ENCODE peak calls at places on chromosomes 2 and 18, in four cellular contexts. V is breast epithelium, T is epithelial cell of esophagus, M is fibroblast of pulmonary artery. G is an unnamed sample.

GRCh38 chr2:228771306-228771705 is 499.8 kb downstream of the PID1 start:
- DNase-seq in M (no peak), V (no peak), T (no peak), G (no peak)

GRCh38 chr2:57371186-57371585 is 675.4 kb upstream of the VRK2 start:
- DNase-seq in T (no peak), V (no peak), M (peak; percentile 1), G (peak; percentile 24)

GRCh38 chr18:48951448-48952286 is 902 bp upstream of the SMAD7 start:
- DNase-seq in M (peak; percentile 92), T (peak; percentile 90), V (peak; percentile 87), G (peak; percentile 94)

GRCh38 chr18:43931439-43931838 is 654.1 kb upstream of the SYT4 start:
- DNase-seq in M (no peak), V (no peak), T (no peak), G (peak; percentile 14)

GRCh38 chr2:241905716-241906376 is 36.3 kb downstream of the RTP5 start:
- DNase-seq in T (no peak), M (no peak), V (no peak), G (no peak)

GRCh38 chr2:118836411-118836930 is 11.0 kb downstream of the EN1 start:
- DNase-seq in V (no peak), T (no peak), M (no peak), G (no peak)

GRCh38 chr18:48817021-48817461 is 133.7 kb downstream of the SMAD7 start:
- DNase-seq in V (no peak), M (no peak), T (no peak), G (no peak)

GRCh38 chr2:157174321-157174720 is 83.2 kb upstream of the GALNT5 start:
- DNase-seq in V (no peak), M (no peak), T (no peak), G (no peak)

GRCh38 chr2:43737097-43737854 is 36.6 kb upstream of the DYNC2LI1 start:
- DNase-seq in T (peak; percentile 20), V (no peak), M (peak; percentile 84), G (peak; percentile 97)

GRCh38 chr2:164903944-164904343 is 51.4 kb downstream of the SLC38A11 start:
- DNase-seq in V (peak; percentile 37), T (peak; percentile 62), M (no peak), G (no peak)

GRCh38 chr2:112582314-112582746 is 2.1 kb upstream of the CHCHD5 start:
- DNase-seq in T (peak; percentile 59), M (peak; percentile 78), V (no peak), G (peak; percentile 78)

GRCh38 chr18:74916773-74917393 is 292.1 kb downstream of the PTGR3 start:
- DNase-seq in T (no peak), M (no peak), V (no peak), G (no peak)

GRCh38 chr2:119712571-119712970 is 33.6 kb downstream of the TMEM177 start:
- DNase-seq in V (no peak), T (no peak), M (no peak), G (no peak)

GRCh38 chr2:168465594-168465993 is 9.5 kb downstream of the CERS6 start:
- DNase-seq in M (no peak), V (no peak), T (no peak), G (no peak)

GRCh38 chr2:46040563-46041155 is 256.5 kb upstream of the EPAS1 start:
- DNase-seq in M (no peak), V (no peak), T (no peak), G (no peak)

GRCh38 chr2:144014108-144014507 is 505.8 kb downstream of the ZEB2 start:
- DNase-seq in M (peak; percentile 5), T (peak; percentile 73), V (no peak), G (peak; percentile 17)

GRCh38 chr2:121151311-121152109 is 133.5 kb downstream of the TFCP2L1 start:
- DNase-seq in V (peak; percentile 84), M (no peak), T (peak; percentile 91), G (no peak)

GRCh38 chr2:44226753-44227152 is 48.5 kb upstream of the SLC3A1 start:
- DNase-seq in M (no peak), V (no peak), T (no peak), G (no peak)

GRCh38 chr2:202491514-202491913 is 115.4 kb downstream of the BMPR2 start:
- DNase-seq in M (no peak), V (no peak), T (peak; percentile 9), G (peak; percentile 14)

GRCh38 chr2:180728928-180729559 is 251.4 kb upstream of the UBE2E3 start:
- DNase-seq in V (no peak), M (peak; percentile 84), T (peak; percentile 89), G (peak; percentile 82)

GRCh38 chr2:226999676-227000075 is 163.8 kb downstream of the RHBDD1 start:
- DNase-seq in M (peak; percentile 44), T (no peak), V (no peak), G (peak; percentile 56)

GRCh38 chr2:118627156-118627555 is 220.3 kb downstream of the EN1 start:
- DNase-seq in V (no peak), M (no peak), T (no peak), G (no peak)

GRCh38 chr2:111534816-111535803 is 348.9 kb downstream of the ANAPC1 start:
- DNase-seq in V (no peak), M (peak; percentile 49), T (peak; percentile 16), G (peak; percentile 82)

GRCh38 chr2:112751451-112752197 is 12.8 kb downstream of the CKAP2L start:
- DNase-seq in T (no peak), M (no peak), V (no peak), G (no peak)

GRCh38 chr2:193556766-193557470 is 1362.2 kb upstream of the TMEFF2 start:
- DNase-seq in T (peak; percentile 57), M (peak; percentile 51), V (no peak), G (peak; percentile 21)

GRCh38 chr2:98886066-98886554 is 49.9 kb downstream of the CRACDL start:
- DNase-seq in M (no peak), T (no peak), V (no peak), G (no peak)
- H3K4me3 ChIP-seq in M (no peak overlapping the region), T (no peak overlapping the region), V (no peak overlapping the region), G (no peak overlapping the region)

DNA sequence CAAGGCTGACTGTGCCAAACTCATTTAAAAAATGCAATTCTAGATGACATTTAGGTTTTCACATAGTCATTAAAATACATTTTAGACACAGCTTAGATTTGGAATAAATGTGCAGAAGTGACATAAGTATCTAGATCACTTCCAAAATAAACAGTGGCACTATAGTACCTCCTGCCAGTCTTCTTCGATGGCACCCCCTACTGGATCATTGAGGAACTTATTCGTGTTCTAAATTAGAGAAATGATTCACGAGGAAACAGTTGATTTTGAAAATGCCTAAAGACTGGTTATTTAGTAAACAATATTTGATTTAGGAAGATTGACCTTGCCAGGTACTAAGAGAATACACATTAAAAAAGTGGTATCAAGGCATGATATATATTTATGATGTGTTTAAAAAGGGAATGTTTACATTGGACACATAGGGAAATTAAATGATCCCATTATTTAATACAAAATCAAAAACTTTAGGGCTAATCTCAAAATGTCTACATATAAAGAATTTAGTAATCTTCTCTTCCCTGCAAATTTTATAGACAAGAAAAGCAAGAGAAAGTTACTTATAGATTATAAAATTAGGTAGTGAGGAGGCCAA is 323.9 kb downstream of the XIRP2 start:
- DNase-seq in T (peak; percentile 66), V (no peak), M (peak; percentile 75), G (peak; percentile 78)
- TF ChIP-seq CTCF in T (peak; percentile 79), V (peak; percentile 53), M (peak; percentile 86), G (peak; percentile 82)

DNA sequence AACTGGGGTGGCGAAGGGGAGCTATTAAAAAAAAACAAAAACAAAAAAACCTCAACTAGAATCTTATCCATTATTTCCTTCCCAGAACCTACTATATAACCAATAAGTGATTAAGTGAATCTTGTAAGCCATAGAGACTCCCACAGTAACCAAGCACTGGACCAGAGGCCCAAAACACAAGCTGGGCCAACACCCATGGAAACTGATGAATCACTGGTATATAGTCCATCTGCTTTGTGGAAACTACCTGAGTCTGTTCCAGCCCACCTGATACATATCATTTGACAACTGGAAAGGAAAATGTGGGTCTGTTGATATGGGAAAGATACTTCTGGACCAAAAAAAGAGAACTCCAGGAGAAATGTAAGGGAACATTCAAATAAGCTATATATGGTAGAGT is 252.8 kb downstream of the MREG start:
- DNase-seq in T (peak; percentile 43), V (no peak), M (no peak), G (no peak)
- H3K4me3 ChIP-seq in T (no peak overlapping the region), V (no peak overlapping the region), M (no peak overlapping the region), G (no peak overlapping the region)

DNA sequence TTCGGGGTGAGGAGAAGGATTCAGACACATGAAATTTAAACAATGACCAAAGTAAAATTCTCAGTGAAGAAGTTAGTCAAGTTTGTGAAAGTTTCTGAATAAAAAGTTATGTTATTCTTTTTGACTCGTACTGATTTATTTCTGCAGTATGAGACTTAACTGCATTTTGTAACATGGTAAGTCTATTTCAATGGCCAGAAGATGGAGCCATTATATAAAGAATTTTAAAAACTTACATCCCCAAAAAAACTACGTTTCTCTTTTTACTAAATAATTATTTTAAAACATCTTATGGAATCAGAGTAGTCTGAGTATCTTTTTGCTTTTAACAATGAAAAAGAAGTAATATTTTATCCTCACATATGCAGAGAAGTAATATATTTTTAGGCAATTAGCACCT is 51.4 kb upstream of the SCN1A start:
- DNase-seq in T (no peak), M (peak; percentile 53), V (no peak), G (peak; percentile 54)
- TF ChIP-seq CTCF in T (peak; percentile 4), M (peak; percentile 36), V (no peak), G (peak; percentile 40)

GRCh38 chr18:57744211-57744694 is 58.9 kb downstream of the ATP8B1 start:
- DNase-seq in V (no peak), T (no peak), M (peak; percentile 52), G (no peak)
- H3K4me3 ChIP-seq in V (no peak overlapping the region), T (no peak overlapping the region), M (no peak overlapping the region), G (no peak overlapping the region)

GRCh38 chr2:105788670-105789290 is 44.1 kb downstream of the NCK2 start:
- DNase-seq in M (no peak), T (no peak), V (no peak), G (no peak)

GRCh38 chr2:105790467-105791118 is 45.9 kb downstream of the NCK2 start:
- DNase-seq in T (peak; percentile 77), V (no peak), M (no peak), G (no peak)

GRCh38 chr2:105787376-105788318 is 42.9 kb downstream of the NCK2 start:
- DNase-seq in M (peak; percentile 71), V (no peak), T (no peak), G (peak; percentile 36)

GRCh38 chr2:105791229-105791628 is 46.5 kb downstream of the NCK2 start:
- DNase-seq in M (no peak), T (no peak), V (no peak), G (no peak)

DNA sequence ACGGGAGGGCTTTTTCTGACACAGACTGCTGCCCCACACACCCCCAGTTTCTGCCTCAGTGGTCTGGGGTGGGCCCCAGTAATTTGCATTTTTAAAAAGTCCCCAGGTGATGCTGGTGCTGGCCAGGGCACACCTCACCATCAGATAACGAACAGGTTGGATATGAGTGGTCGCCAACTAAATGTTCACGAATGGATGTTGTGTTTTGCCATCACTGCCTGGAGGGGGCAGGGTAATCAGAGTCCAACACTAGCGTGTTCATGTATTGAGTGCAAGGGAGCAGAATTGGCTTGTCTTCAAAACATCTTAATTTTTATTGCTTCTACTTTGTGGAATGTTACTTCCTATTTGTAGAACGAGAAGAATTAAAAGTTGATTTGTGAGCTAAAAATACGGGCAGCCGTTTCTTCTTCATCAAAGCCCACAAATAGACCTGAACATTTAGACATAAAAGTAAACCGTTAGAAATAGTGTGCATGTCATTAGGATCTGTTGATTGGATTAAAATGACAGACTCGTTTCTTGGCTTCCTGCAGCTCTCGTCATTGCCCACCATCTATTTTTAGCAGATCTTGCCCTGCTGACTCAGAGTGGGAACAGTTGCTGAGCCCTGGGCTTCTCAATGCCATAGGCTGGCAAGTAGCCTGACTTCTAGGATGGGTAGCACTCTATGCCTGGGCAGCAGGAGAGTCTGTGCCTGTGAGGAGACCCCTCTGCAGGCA is 45.2 kb downstream of the NCK2 start:
- DNase-seq in V (no peak), M (peak; percentile 42), T (peak; percentile 75), G (no peak)
- TF ChIP-seq CTCF in V (no peak), M (no peak), T (peak; percentile 14), G (peak; percentile 7)

G was measured in choroid plexus epithelial cell.